ENCODE peak calls at places on chromosomes 5 and 9, in ten cellular contexts. One of them, this sample, is unnamed.

GRCh38 chr9:130837002-130837511 is 2.0 kb downstream of the ABL1 start:
- DNase-seq in NCI-H1105: no peak
- DNase-seq in adipocyte: peak
- DNase-seq in pancreas: no peak
- DNase-seq in GM04504: peak
- DNase-seq in left ventricle myocardium inferior: no peak
- DNase-seq in activated B cell treated with CpG ODN at 0.5 μM for 24 hours: no peak
- DNase-seq in posterior vena cava: no peak
- DNase-seq in H9: no peak
- DNase-seq in mucosa of gallbladder: no peak
- DNase-seq in this sample: no peak

GRCh38 chr9:18869725-18870124 is 163.3 kb downstream of the SAXO1 start:
- DNase-seq in pancreas: no peak
- DNase-seq in NCI-H1105: no peak
- DNase-seq in adipocyte: no peak
- DNase-seq in left ventricle myocardium inferior: no peak
- DNase-seq in GM04504: no peak
- DNase-seq in activated B cell treated with CpG ODN at 0.5 μM for 24 hours: no peak
- DNase-seq in H9: no peak
- DNase-seq in posterior vena cava: no peak
- DNase-seq in mucosa of gallbladder: no peak
- DNase-seq in this sample: no peak

GRCh38 chr9:132214027-132214622 is 52.3 kb downstream of the NTNG2 start:
- DNase-seq in GM04504: peak
- DNase-seq in left ventricle myocardium inferior: peak
- DNase-seq in activated B cell treated with CpG ODN at 0.5 μM for 24 hours: no peak
- DNase-seq in pancreas: peak
- DNase-seq in H9: peak
- DNase-seq in posterior vena cava: no peak
- DNase-seq in NCI-H1105: peak
- DNase-seq in adipocyte: peak
- DNase-seq in mucosa of gallbladder: peak
- DNase-seq in this sample: no peak

GRCh38 chr9:90870646-90871326 is 69.2 kb downstream of the SYK start:
- DNase-seq in left ventricle myocardium inferior: no peak
- DNase-seq in mucosa of gallbladder: no peak
- DNase-seq in H9: no peak
- DNase-seq in GM04504: no peak
- DNase-seq in adipocyte: peak
- DNase-seq in NCI-H1105: no peak
- DNase-seq in activated B cell treated with CpG ODN at 0.5 μM for 24 hours: no peak
- DNase-seq in posterior vena cava: no peak
- DNase-seq in pancreas: peak
- DNase-seq in this sample: peak

GRCh38 chr5:173283318-173284288 is 44.6 kb downstream of the STC2 start:
- DNase-seq in left ventricle myocardium inferior: peak
- DNase-seq in adipocyte: peak
- DNase-seq in activated B cell treated with CpG ODN at 0.5 μM for 24 hours: peak
- DNase-seq in NCI-H1105: peak
- DNase-seq in GM04504: peak
- DNase-seq in H9: peak
- DNase-seq in posterior vena cava: peak
- DNase-seq in mucosa of gallbladder: peak
- DNase-seq in pancreas: peak
- DNase-seq in this sample: peak

GRCh38 chr9:6640268-6641072 is 5.1 kb downstream of the GLDC start:
- DNase-seq in activated B cell treated with CpG ODN at 0.5 μM for 24 hours: no peak
- DNase-seq in left ventricle myocardium inferior: no peak
- DNase-seq in H9: no peak
- DNase-seq in mucosa of gallbladder: no peak
- DNase-seq in posterior vena cava: no peak
- DNase-seq in adipocyte: no peak
- DNase-seq in NCI-H1105: no peak
- DNase-seq in pancreas: no peak
- DNase-seq in GM04504: no peak
- DNase-seq in this sample: no peak

GRCh38 chr9:28648723-28649122 is 1075.4 kb upstream of the C9orf72 start:
- DNase-seq in GM04504: no peak
- DNase-seq in mucosa of gallbladder: no peak
- DNase-seq in NCI-H1105: no peak
- DNase-seq in left ventricle myocardium inferior: no peak
- DNase-seq in pancreas: no peak
- DNase-seq in activated B cell treated with CpG ODN at 0.5 μM for 24 hours: no peak
- DNase-seq in H9: no peak
- DNase-seq in adipocyte: no peak
- DNase-seq in posterior vena cava: no peak
- DNase-seq in this sample: peak

GRCh38 chr9:93654351-93654961 is 78.1 kb downstream of the PHF2 start:
- DNase-seq in GM04504: no peak
- DNase-seq in NCI-H1105: no peak
- DNase-seq in left ventricle myocardium inferior: peak
- DNase-seq in pancreas: no peak
- DNase-seq in adipocyte: no peak
- DNase-seq in posterior vena cava: peak
- DNase-seq in activated B cell treated with CpG ODN at 0.5 μM for 24 hours: no peak
- DNase-seq in H9: no peak
- DNase-seq in mucosa of gallbladder: no peak
- DNase-seq in this sample: no peak

GRCh38 chr9:109475526-109475925 is 22.6 kb downstream of the PTPN3 start:
- DNase-seq in H9: no peak
- DNase-seq in activated B cell treated with CpG ODN at 0.5 μM for 24 hours: no peak
- DNase-seq in posterior vena cava: no peak
- DNase-seq in mucosa of gallbladder: no peak
- DNase-seq in left ventricle myocardium inferior: no peak
- DNase-seq in pancreas: no peak
- DNase-seq in GM04504: no peak
- DNase-seq in adipocyte: no peak
- DNase-seq in NCI-H1105: no peak
- DNase-seq in this sample: no peak

GRCh38 chr9:14320272-14321245 is 6.6 kb upstream of the NFIB start:
- DNase-seq in left ventricle myocardium inferior: peak
- DNase-seq in H9: no peak
- DNase-seq in GM04504: peak
- DNase-seq in NCI-H1105: peak
- DNase-seq in pancreas: no peak
- DNase-seq in posterior vena cava: no peak
- DNase-seq in activated B cell treated with CpG ODN at 0.5 μM for 24 hours: no peak
- DNase-seq in adipocyte: peak
- DNase-seq in mucosa of gallbladder: no peak
- DNase-seq in this sample: no peak

GRCh38 chr9:89576404-89576824 is 28.4 kb upstream of the GADD45G start:
- DNase-seq in pancreas: peak
- DNase-seq in left ventricle myocardium inferior: no peak
- DNase-seq in posterior vena cava: no peak
- DNase-seq in GM04504: no peak
- DNase-seq in H9: no peak
- DNase-seq in mucosa of gallbladder: no peak
- DNase-seq in NCI-H1105: no peak
- DNase-seq in activated B cell treated with CpG ODN at 0.5 μM for 24 hours: no peak
- DNase-seq in adipocyte: peak
- DNase-seq in this sample: no peak